ENCODE peak calls at places on chromosomes 6 and 20, in five cellular contexts. A, X, D, F and N are unnamed samples.

GRCh38 chr20:1277529-1278322 is 11.6 kb downstream of the SNPH start:
- DNase-seq in A (no peak), X (no peak), D (no peak), F (no peak), N (no peak)

GRCh38 chr20:7772376-7772775 is 167.9 kb downstream of the HAO1 start:
- DNase-seq in A (no peak), X (no peak), D (no peak), F (no peak), N (no peak)

GRCh38 chr6:53107091-53107490 is 41.5 kb downstream of the GCM1 start:
- DNase-seq in A (no peak), X (no peak), D (no peak), F (no peak), N (no peak)

GRCh38 chr6:150366118-150366778 is 2.6 kb upstream of the IYD start:
- DNase-seq in A (no peak), X (no peak), D (no peak), F (no peak), N (no peak)

GRCh38 chr20:2103454-2104153 is 2.0 kb downstream of the STK35 start:
- DNase-seq in A (peak; percentile 72), X (peak; percentile 18), D (no peak), F (no peak), N (no peak)

GRCh38 chr20:43983359-43983758 is 68.7 kb downstream of the TOX2 start:
- DNase-seq in A (no peak), X (peak; percentile 63), D (no peak), F (no peak), N (peak; percentile 35)

GRCh38 chr6:169159331-169159730 is 94.3 kb downstream of the THBS2 start:
- DNase-seq in A (no peak), X (no peak), D (no peak), F (no peak), N (no peak)

GRCh38 chr6:169269180-169270076 is 15.8 kb upstream of the THBS2 start:
- DNase-seq in A (no peak), X (no peak), D (no peak), F (no peak), N (peak; percentile 65)

GRCh38 chr6:26105842-26106241 is 18.6 kb downstream of the HFE start:
- DNase-seq in A (no peak), X (no peak), D (no peak), F (no peak), N (no peak)

GRCh38 chr6:35831257-35832007 is 26.3 kb downstream of the LHFPL5 start:
- DNase-seq in A (peak; percentile 33), X (no peak), D (no peak), F (no peak), N (no peak)

GRCh38 chr6:33492093-33492492 is 37.7 kb downstream of the ZBTB9 start:
- DNase-seq in A (no peak), X (no peak), D (no peak), F (no peak), N (peak; percentile 42)

GRCh38 chr20:46559685-46560440 is 9.4 kb upstream of the OCSTAMP start:
- DNase-seq in A (peak; percentile 66), X (no peak), D (no peak), F (no peak), N (no peak)

GRCh38 chr20:53748821-53749402 is 155.3 kb upstream of the ZNF217 start:
- DNase-seq in A (no peak), X (no peak), D (no peak), F (no peak), N (no peak)

GRCh38 chr6:29763491-29764289 is 40.5 kb downstream of the HLA-F start:
- DNase-seq in A (no peak), X (no peak), D (no peak), F (no peak), N (peak; percentile 15)

GRCh38 chr6:109978174-109979032 is at the start of gene GPR6:
- DNase-seq in A (peak; percentile 24), X (peak; percentile 60), D (peak; percentile 3), F (no peak), N (peak; percentile 53)

GRCh38 chr20:52004720-52005119 is 186.9 kb downstream of the ZFP64 start:
- DNase-seq in A (no peak), X (no peak), D (no peak), F (no peak), N (peak; percentile 72)

GRCh38 chr6:41723178-41723935 is 12.1 kb downstream of the TFEB start:
- DNase-seq in A (peak; percentile 77), X (peak; percentile 49), D (peak; percentile 83), F (no peak), N (peak; percentile 99)

GRCh38 chr6:54419885-54420284 is 111.6 kb downstream of the TINAG start:
- DNase-seq in A (no peak), X (no peak), D (peak; percentile 1), F (no peak), N (no peak)
- H3K4me3 ChIP-seq in A (no peak overlapping the region), X (no peak overlapping the region), D (no peak overlapping the region), F (no peak overlapping the region), N (no peak overlapping the region)

GRCh38 chr20:15708984-15709598 is 864.2 kb downstream of the KIF16B start:
- DNase-seq in A (peak; percentile 52), X (peak; percentile 26), D (peak; percentile 54), F (no peak), N (peak; percentile 43)
- TF ChIP-seq MYC in A (no peak), X (no peak), D (no peak), F (no peak), N (no peak)

DNA sequence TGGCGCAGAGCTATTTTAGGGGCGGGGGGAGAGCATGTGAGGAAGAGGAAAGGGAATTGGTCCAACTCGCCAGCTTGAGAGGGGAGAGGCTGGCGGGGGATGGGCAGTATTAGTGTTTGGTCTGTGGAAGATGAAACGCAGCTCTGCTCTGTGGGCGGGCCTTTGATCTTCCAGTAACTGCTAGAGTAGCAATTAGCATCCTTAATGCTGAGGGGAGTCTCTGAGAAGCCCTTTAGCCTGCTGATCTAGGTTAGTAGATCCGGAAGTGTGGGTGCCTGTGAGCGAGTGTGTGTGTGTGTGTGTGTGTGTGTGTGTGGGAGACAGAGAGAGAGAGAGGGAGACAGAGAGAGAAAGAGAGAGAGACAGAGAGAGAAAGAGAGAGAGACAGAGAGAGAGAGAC is 117.2 kb upstream of the BACH2 start:
- DNase-seq in A (no peak), X (peak; percentile 30), D (no peak), F (no peak), N (no peak)
- H3K4me3 ChIP-seq in A (no peak overlapping the region), X (no peak overlapping the region), D (no peak overlapping the region), F (no peak overlapping the region), N (no peak overlapping the region)

GRCh38 chr20:35007413-35007812 is 51.7 kb downstream of the MYH7B start:
- DNase-seq in A (no peak), X (no peak), D (no peak), F (no peak), N (no peak)
- TF ChIP-seq MYC in A (no peak), X (no peak), D (no peak), F (no peak), N (no peak)

GRCh38 chr20:48904566-48905321 is 16.8 kb upstream of the ARFGEF2 start:
- DNase-seq in A (peak; percentile 64), X (peak; percentile 68), D (peak; percentile 70), F (no peak), N (peak; percentile 78)

GRCh38 chr20:48905322-48905647 is 16.2 kb upstream of the ARFGEF2 start:
- DNase-seq in A (no peak), X (no peak), D (no peak), F (no peak), N (no peak)

GRCh38 chr20:48903705-48904104 is 17.8 kb upstream of the ARFGEF2 start:
- DNase-seq in A (no peak), X (no peak), D (no peak), F (no peak), N (no peak)

GRCh38 chr20:48908661-48909316 is 12.7 kb upstream of the ARFGEF2 start:
- DNase-seq in A (no peak), X (no peak), D (no peak), F (no peak), N (peak; percentile 30)

DNA sequence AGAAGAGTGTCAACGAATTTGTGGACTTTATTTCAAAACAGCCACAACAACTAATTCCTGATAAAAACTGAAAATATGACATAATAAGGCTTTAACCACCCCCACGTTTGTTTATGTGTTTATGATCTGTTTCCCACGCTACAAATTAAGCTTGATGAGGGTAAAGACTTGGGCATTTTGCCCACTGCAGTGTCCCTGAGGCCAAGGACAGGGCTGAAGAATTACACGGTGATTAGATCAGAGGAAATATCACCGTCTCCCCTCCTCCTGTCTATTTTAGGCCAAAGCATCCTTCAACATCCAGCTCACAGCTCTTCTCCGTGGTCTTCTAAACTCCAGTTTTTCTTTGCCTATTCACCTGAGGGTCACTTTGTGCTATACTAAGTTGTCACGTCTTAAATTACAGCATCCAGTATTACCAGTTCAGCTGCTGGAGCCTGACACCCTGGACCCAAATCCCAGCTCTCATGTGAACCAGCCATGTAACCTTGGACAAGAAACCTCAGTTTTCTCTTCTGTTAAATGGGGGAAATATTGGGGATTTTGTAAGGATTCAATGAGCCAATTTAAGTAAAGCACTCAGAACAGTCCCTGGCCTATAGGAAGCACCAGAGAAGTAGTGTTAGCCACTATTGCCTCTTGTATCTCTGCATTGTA is 15.2 kb upstream of the ARFGEF2 start:
- DNase-seq in A (no peak), X (no peak), D (no peak), F (no peak), N (no peak)
- H3K4me3 ChIP-seq in A (no peak overlapping the region), X (no peak overlapping the region), D (no peak overlapping the region), F (no peak overlapping the region), N (no peak overlapping the region)

GRCh38 chr6:113695506-113695905 is 161.6 kb upstream of the MARCKS start:
- DNase-seq in A (peak; percentile 24), X (no peak), D (no peak), F (no peak), N (peak; percentile 85)
- TF ChIP-seq MYC in A (no peak), X (no peak), D (no peak), F (no peak), N (no peak)

DNA sequence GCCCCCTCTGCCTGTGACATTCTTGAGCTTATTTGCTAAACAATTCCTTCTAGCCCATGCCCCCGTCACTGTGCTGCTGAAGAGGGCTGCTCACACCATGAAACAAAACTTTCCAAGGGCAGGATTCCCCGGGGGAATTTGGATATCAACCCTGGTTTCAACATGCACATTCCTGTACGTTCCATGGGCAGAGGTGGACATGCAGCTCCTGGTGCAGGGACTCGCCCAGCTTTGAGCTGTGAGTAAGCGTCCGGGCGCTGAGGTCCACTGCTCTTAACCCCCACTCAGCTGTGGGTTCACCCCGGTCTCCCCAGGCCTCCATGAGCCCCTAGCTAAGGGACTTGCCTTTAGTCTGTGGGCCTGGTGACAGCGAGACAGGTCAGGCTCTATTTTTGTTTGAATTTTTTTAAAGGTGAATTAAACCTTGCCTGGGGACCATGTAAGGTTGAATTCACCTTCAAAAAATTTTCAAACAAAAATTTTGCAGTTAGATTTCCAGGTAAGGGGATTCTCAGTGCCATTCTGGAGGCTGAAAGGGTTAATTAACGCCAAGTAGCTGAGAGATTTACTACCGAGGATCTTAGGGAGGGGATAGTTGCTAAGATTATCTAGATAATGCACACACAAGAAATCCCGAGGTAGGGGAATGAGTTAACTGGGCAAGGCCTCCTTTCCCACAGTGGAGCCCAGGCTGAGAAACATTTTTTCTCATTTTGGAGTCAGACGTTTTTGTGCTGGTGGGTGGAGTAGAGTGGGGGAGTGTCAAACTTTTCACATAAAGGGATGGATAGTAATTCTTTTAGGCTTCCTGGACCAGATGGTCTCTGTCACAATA is 70.3 kb upstream of the SLC22A23 start:
- DNase-seq in A (no peak), X (no peak), D (no peak), F (no peak), N (no peak)
- H3K4me3 ChIP-seq in A (no peak overlapping the region), X (no peak overlapping the region), D (no peak overlapping the region), F (no peak overlapping the region), N (no peak overlapping the region)

GRCh38 chr20:35821807-35822242 is 50.0 kb downstream of the PHF20 start:
- DNase-seq in A (peak; percentile 23), X (no peak), D (no peak), F (no peak), N (no peak)
- TF ChIP-seq MYC in A (no peak), X (no peak), D (no peak), F (no peak), N (no peak)

GRCh38 chr6:130969807-130970491 is 93.1 kb downstream of the EPB41L2 start:
- DNase-seq in A (peak; percentile 80), X (no peak), D (no peak), F (no peak), N (no peak)
- H3K4me3 ChIP-seq in A (peak overlapping the region; percentile 37), X (no peak overlapping the region), D (no peak overlapping the region), F (no peak overlapping the region), N (no peak overlapping the region)